ENCODE peak calls at places on chromosomes 12 and 14, in eight cellular contexts. One of them, this sample, is unnamed.

GRCh38 chr12:47850153-47851084 is 30.7 kb upstream of the HDAC7 start:
- DNase-seq in A549: no peak
- DNase-seq in transverse colon: no peak
- DNase-seq in esophagus squamous epithelium: no peak
- DNase-seq in thyroid gland: no peak
- DNase-seq in adrenal gland: no peak
- DNase-seq in gastrocnemius medialis: no peak
- DNase-seq in lower leg skin: no peak
- DNase-seq in this sample: peak; percentile 36

GRCh38 chr12:116402163-116402939 is 124.9 kb upstream of the MED13L start:
- DNase-seq in A549: no peak
- DNase-seq in transverse colon: no peak
- DNase-seq in esophagus squamous epithelium: no peak
- DNase-seq in thyroid gland: no peak
- DNase-seq in adrenal gland: no peak
- DNase-seq in gastrocnemius medialis: no peak
- DNase-seq in lower leg skin: no peak
- DNase-seq in this sample: no peak

GRCh38 chr14:93316716-93317115 is 16.1 kb downstream of the BTBD7 start:
- DNase-seq in A549: no peak
- DNase-seq in transverse colon: no peak
- DNase-seq in esophagus squamous epithelium: no peak
- DNase-seq in thyroid gland: no peak
- DNase-seq in adrenal gland: no peak
- DNase-seq in gastrocnemius medialis: no peak
- DNase-seq in lower leg skin: no peak
- DNase-seq in this sample: no peak

GRCh38 chr14:105168979-105169507 is 467 bp upstream of the JAG2 start:
- DNase-seq in A549: peak; percentile 68
- DNase-seq in transverse colon: no peak
- DNase-seq in esophagus squamous epithelium: no peak
- DNase-seq in thyroid gland: no peak
- DNase-seq in adrenal gland: no peak
- DNase-seq in gastrocnemius medialis: no peak
- DNase-seq in lower leg skin: no peak
- DNase-seq in this sample: no peak

GRCh38 chr14:58356268-58356667 is 39.5 kb upstream of the TOMM20L start:
- DNase-seq in A549: no peak
- DNase-seq in transverse colon: no peak
- DNase-seq in esophagus squamous epithelium: no peak
- DNase-seq in thyroid gland: no peak
- DNase-seq in adrenal gland: no peak
- DNase-seq in gastrocnemius medialis: no peak
- DNase-seq in lower leg skin: no peak
- DNase-seq in this sample: no peak

GRCh38 chr14:93301821-93302447 is 30.9 kb downstream of the BTBD7 start:
- DNase-seq in A549: peak; percentile 24
- DNase-seq in transverse colon: no peak
- DNase-seq in esophagus squamous epithelium: no peak
- DNase-seq in thyroid gland: no peak
- DNase-seq in adrenal gland: no peak
- DNase-seq in gastrocnemius medialis: no peak
- DNase-seq in lower leg skin: no peak
- DNase-seq in this sample: no peak

GRCh38 chr12:39807043-39807442 is 187.4 kb upstream of the ABCD2 start:
- DNase-seq in A549: peak; percentile 63
- DNase-seq in transverse colon: no peak
- DNase-seq in esophagus squamous epithelium: no peak
- DNase-seq in thyroid gland: no peak
- DNase-seq in adrenal gland: no peak
- DNase-seq in gastrocnemius medialis: no peak
- DNase-seq in lower leg skin: no peak
- DNase-seq in this sample: no peak

GRCh38 chr14:79568566-79568965 is 642.7 kb downstream of the DIO2 start:
- DNase-seq in A549: no peak
- DNase-seq in transverse colon: no peak
- DNase-seq in esophagus squamous epithelium: no peak
- DNase-seq in thyroid gland: no peak
- DNase-seq in adrenal gland: no peak
- DNase-seq in gastrocnemius medialis: no peak
- DNase-seq in lower leg skin: no peak
- DNase-seq in this sample: no peak

GRCh38 chr12:69417741-69418167 is 52.4 kb upstream of the FRS2 start:
- DNase-seq in A549: no peak
- DNase-seq in transverse colon: no peak
- DNase-seq in esophagus squamous epithelium: no peak
- DNase-seq in thyroid gland: no peak
- DNase-seq in adrenal gland: no peak
- DNase-seq in gastrocnemius medialis: no peak
- DNase-seq in lower leg skin: no peak
- DNase-seq in this sample: no peak

GRCh38 chr14:34987180-34987579 is 4.4 kb downstream of the SRP54 start:
- DNase-seq in A549: no peak
- DNase-seq in transverse colon: no peak
- DNase-seq in esophagus squamous epithelium: no peak
- DNase-seq in thyroid gland: no peak
- DNase-seq in adrenal gland: no peak
- DNase-seq in gastrocnemius medialis: no peak
- DNase-seq in lower leg skin: no peak
- DNase-seq in this sample: no peak

GRCh38 chr12:28868414-28868813 is 280.7 kb upstream of the FAR2 start:
- DNase-seq in A549: no peak
- DNase-seq in transverse colon: no peak
- DNase-seq in esophagus squamous epithelium: no peak
- DNase-seq in thyroid gland: no peak
- DNase-seq in adrenal gland: no peak
- DNase-seq in gastrocnemius medialis: no peak
- DNase-seq in lower leg skin: no peak
- DNase-seq in this sample: no peak

GRCh38 chr12:85278598-85279448 is 1.2 kb upstream of the ALX1 start:
- DNase-seq in A549: no peak
- DNase-seq in transverse colon: no peak
- DNase-seq in esophagus squamous epithelium: no peak
- DNase-seq in thyroid gland: no peak
- DNase-seq in adrenal gland: no peak
- DNase-seq in gastrocnemius medialis: no peak
- DNase-seq in lower leg skin: peak; percentile 75
- DNase-seq in this sample: no peak

GRCh38 chr14:89640141-89640540 is 223.1 kb upstream of the FOXN3 start:
- DNase-seq in A549: no peak
- DNase-seq in transverse colon: no peak
- DNase-seq in esophagus squamous epithelium: no peak
- DNase-seq in thyroid gland: no peak
- DNase-seq in adrenal gland: no peak
- DNase-seq in gastrocnemius medialis: no peak
- DNase-seq in lower leg skin: no peak
- DNase-seq in this sample: no peak

GRCh38 chr14:36520601-36521525 is 831 bp upstream of the NKX2-1 start:
- DNase-seq in A549: peak; percentile 57
- DNase-seq in transverse colon: peak; percentile 30
- DNase-seq in esophagus squamous epithelium: no peak
- DNase-seq in thyroid gland: peak; percentile 71
- DNase-seq in adrenal gland: no peak
- DNase-seq in gastrocnemius medialis: no peak
- DNase-seq in lower leg skin: no peak
- DNase-seq in this sample: no peak

GRCh38 chr12:65232490-65233077 is 45.9 kb upstream of the MSRB3 start:
- DNase-seq in A549: peak; percentile 22
- DNase-seq in transverse colon: no peak
- DNase-seq in esophagus squamous epithelium: no peak
- DNase-seq in thyroid gland: no peak
- DNase-seq in adrenal gland: no peak
- DNase-seq in gastrocnemius medialis: no peak
- DNase-seq in lower leg skin: no peak
- DNase-seq in this sample: no peak

GRCh38 chr12:20508962-20509361 is 140.6 kb downstream of the PDE3A start:
- DNase-seq in A549: no peak
- DNase-seq in transverse colon: no peak
- DNase-seq in esophagus squamous epithelium: no peak
- DNase-seq in thyroid gland: no peak
- DNase-seq in adrenal gland: no peak
- DNase-seq in gastrocnemius medialis: no peak
- DNase-seq in lower leg skin: no peak
- DNase-seq in this sample: no peak
- TF ChIP-seq POLR2A in A549: no peak
- TF ChIP-seq POLR2A in transverse colon: no peak
- TF ChIP-seq POLR2A in esophagus squamous epithelium: no peak
- TF ChIP-seq POLR2A in thyroid gland: no peak
- TF ChIP-seq POLR2A in adrenal gland: no peak
- TF ChIP-seq POLR2A in gastrocnemius medialis: no peak
- TF ChIP-seq POLR2A in lower leg skin: no peak
- TF ChIP-seq POLR2A in this sample: no peak

GRCh38 chr12:55930771-55931316 is at the start of gene DGKA:
- DNase-seq in A549: peak; percentile 69
- DNase-seq in transverse colon: peak; percentile 73
- DNase-seq in esophagus squamous epithelium: no peak
- DNase-seq in thyroid gland: peak; percentile 27
- DNase-seq in adrenal gland: no peak
- DNase-seq in gastrocnemius medialis: no peak
- DNase-seq in lower leg skin: peak; percentile 88
- DNase-seq in this sample: no peak
- TF ChIP-seq POLR2A in A549: no peak
- TF ChIP-seq POLR2A in transverse colon: no peak
- TF ChIP-seq POLR2A in esophagus squamous epithelium: no peak
- TF ChIP-seq POLR2A in thyroid gland: no peak
- TF ChIP-seq POLR2A in adrenal gland: no peak
- TF ChIP-seq POLR2A in gastrocnemius medialis: no peak
- TF ChIP-seq POLR2A in lower leg skin: no peak
- TF ChIP-seq POLR2A in this sample: no peak

GRCh38 chr12:92583910-92584309 is 118.9 kb upstream of the PLEKHG7 start:
- DNase-seq in A549: no peak
- DNase-seq in transverse colon: no peak
- DNase-seq in esophagus squamous epithelium: no peak
- DNase-seq in thyroid gland: no peak
- DNase-seq in adrenal gland: no peak
- DNase-seq in gastrocnemius medialis: no peak
- DNase-seq in lower leg skin: no peak
- DNase-seq in this sample: no peak

GRCh38 chr12:92581579-92581978 is 121.2 kb upstream of the PLEKHG7 start:
- DNase-seq in A549: no peak
- DNase-seq in transverse colon: no peak
- DNase-seq in esophagus squamous epithelium: no peak
- DNase-seq in thyroid gland: no peak
- DNase-seq in adrenal gland: no peak
- DNase-seq in gastrocnemius medialis: no peak
- DNase-seq in lower leg skin: no peak
- DNase-seq in this sample: no peak

GRCh38 chr12:92582888-92583287 is 119.9 kb upstream of the PLEKHG7 start:
- DNase-seq in A549: no peak
- DNase-seq in transverse colon: no peak
- DNase-seq in esophagus squamous epithelium: no peak
- DNase-seq in thyroid gland: no peak
- DNase-seq in adrenal gland: no peak
- DNase-seq in gastrocnemius medialis: no peak
- DNase-seq in lower leg skin: no peak
- DNase-seq in this sample: no peak

GRCh38 chr12:92582466-92582865 is 120.3 kb upstream of the PLEKHG7 start:
- DNase-seq in A549: no peak
- DNase-seq in transverse colon: no peak
- DNase-seq in esophagus squamous epithelium: no peak
- DNase-seq in thyroid gland: no peak
- DNase-seq in adrenal gland: no peak
- DNase-seq in gastrocnemius medialis: no peak
- DNase-seq in lower leg skin: no peak
- DNase-seq in this sample: no peak

GRCh38 chr12:92585106-92585775 is 117.5 kb upstream of the PLEKHG7 start:
- DNase-seq in A549: no peak
- DNase-seq in transverse colon: no peak
- DNase-seq in esophagus squamous epithelium: no peak
- DNase-seq in thyroid gland: no peak
- DNase-seq in adrenal gland: no peak
- DNase-seq in gastrocnemius medialis: no peak
- DNase-seq in lower leg skin: no peak
- DNase-seq in this sample: no peak
- TF ChIP-seq POLR2A in A549: no peak
- TF ChIP-seq POLR2A in transverse colon: no peak
- TF ChIP-seq POLR2A in esophagus squamous epithelium: no peak
- TF ChIP-seq POLR2A in thyroid gland: no peak
- TF ChIP-seq POLR2A in adrenal gland: no peak
- TF ChIP-seq POLR2A in gastrocnemius medialis: no peak
- TF ChIP-seq POLR2A in lower leg skin: no peak
- TF ChIP-seq POLR2A in this sample: no peak

DNA sequence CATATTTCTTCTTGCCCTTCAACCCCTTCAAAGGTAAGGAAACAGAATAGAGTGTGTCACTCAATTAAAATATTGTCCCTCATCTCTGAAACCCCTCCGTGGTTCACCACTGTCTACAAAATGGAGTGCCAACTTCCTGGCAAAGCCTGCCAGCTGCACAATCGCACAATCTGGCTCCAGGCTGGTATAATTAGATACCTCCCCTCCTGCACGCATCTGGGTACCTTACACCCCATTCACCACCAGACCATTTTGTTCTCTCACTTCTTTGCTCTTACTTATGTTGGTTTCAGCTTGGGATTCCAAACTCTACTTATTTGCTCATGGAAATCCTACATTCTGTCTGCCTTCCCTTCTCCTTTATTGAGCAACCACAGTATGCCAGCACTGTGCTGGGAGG is 314.9 kb downstream of the NUAK1 start:
- DNase-seq in A549: no peak
- DNase-seq in transverse colon: no peak
- DNase-seq in esophagus squamous epithelium: no peak
- DNase-seq in thyroid gland: no peak
- DNase-seq in adrenal gland: no peak
- DNase-seq in gastrocnemius medialis: no peak
- DNase-seq in lower leg skin: no peak
- DNase-seq in this sample: no peak
- TF ChIP-seq POLR2A in A549: no peak
- TF ChIP-seq POLR2A in transverse colon: no peak
- TF ChIP-seq POLR2A in esophagus squamous epithelium: no peak
- TF ChIP-seq POLR2A in thyroid gland: no peak
- TF ChIP-seq POLR2A in adrenal gland: no peak
- TF ChIP-seq POLR2A in gastrocnemius medialis: no peak
- TF ChIP-seq POLR2A in lower leg skin: no peak
- TF ChIP-seq POLR2A in this sample: no peak

GRCh38 chr12:57215065-57215464 is 1.5 kb upstream of the NXPH4 start:
- DNase-seq in A549: no peak
- DNase-seq in transverse colon: no peak
- DNase-seq in esophagus squamous epithelium: no peak
- DNase-seq in thyroid gland: no peak
- DNase-seq in adrenal gland: no peak
- DNase-seq in gastrocnemius medialis: no peak
- DNase-seq in lower leg skin: no peak
- DNase-seq in this sample: no peak
- TF ChIP-seq POLR2A in A549: no peak
- TF ChIP-seq POLR2A in transverse colon: no peak
- TF ChIP-seq POLR2A in esophagus squamous epithelium: no peak
- TF ChIP-seq POLR2A in thyroid gland: no peak
- TF ChIP-seq POLR2A in adrenal gland: no peak
- TF ChIP-seq POLR2A in gastrocnemius medialis: no peak
- TF ChIP-seq POLR2A in lower leg skin: no peak
- TF ChIP-seq POLR2A in this sample: no peak

GRCh38 chr12:124940393-124941169 is 26.1 kb upstream of the UBC start:
- DNase-seq in A549: peak; percentile 96
- DNase-seq in transverse colon: peak; percentile 95
- DNase-seq in esophagus squamous epithelium: no peak
- DNase-seq in thyroid gland: peak; percentile 90
- DNase-seq in adrenal gland: peak; percentile 92
- DNase-seq in gastrocnemius medialis: peak; percentile 91
- DNase-seq in lower leg skin: peak; percentile 98
- DNase-seq in this sample: peak; percentile 95
- TF ChIP-seq POLR2A in A549: peak; percentile 53
- TF ChIP-seq POLR2A in transverse colon: no peak
- TF ChIP-seq POLR2A in esophagus squamous epithelium: no peak
- TF ChIP-seq POLR2A in thyroid gland: peak; percentile 37
- TF ChIP-seq POLR2A in adrenal gland: no peak
- TF ChIP-seq POLR2A in gastrocnemius medialis: no peak
- TF ChIP-seq POLR2A in lower leg skin: no peak
- TF ChIP-seq POLR2A in this sample: no peak

GRCh38 chr14:64504310-64504896 is at the start of gene ZBTB1:
- DNase-seq in A549: peak; percentile 90
- DNase-seq in transverse colon: peak; percentile 85
- DNase-seq in esophagus squamous epithelium: peak; percentile 52
- DNase-seq in thyroid gland: peak; percentile 85
- DNase-seq in adrenal gland: peak; percentile 80
- DNase-seq in gastrocnemius medialis: peak; percentile 85
- DNase-seq in lower leg skin: peak; percentile 97
- DNase-seq in this sample: peak; percentile 80
- TF ChIP-seq POLR2A in A549: peak; percentile 58
- TF ChIP-seq POLR2A in transverse colon: peak; percentile 91
- TF ChIP-seq POLR2A in esophagus squamous epithelium: no peak
- TF ChIP-seq POLR2A in thyroid gland: peak; percentile 89
- TF ChIP-seq POLR2A in adrenal gland: peak; percentile 87
- TF ChIP-seq POLR2A in gastrocnemius medialis: peak; percentile 84
- TF ChIP-seq POLR2A in lower leg skin: no peak
- TF ChIP-seq POLR2A in this sample: no peak